ENCODE peak calls at places on chromosomes 4 and X, in nine cellular contexts. N, O, A, D, X, Y, R, Q and F are unnamed samples.
A peak's percentile ranks its signal among the peaks of the same experiment; 100 is the strongest.

GRCh38 chrX:102067966-102068723 is 57.3 kb upstream of the TCEAL2 start:
- DNase-seq in N (peak; percentile 2), O (no peak), A (no peak), D (peak; percentile 74), X (no peak), Y (no peak), R (peak; percentile 41), Q (peak; percentile 52), F (peak; percentile 24)

GRCh38 chr4:140131663-140132229 is 22.2 kb downstream of the MAML3 start:
- DNase-seq in N (no peak), O (no peak), A (no peak), D (no peak), X (no peak), Y (no peak), R (no peak), Q (no peak), F (no peak)

GRCh38 chr4:53040459-53040815 is 178.3 kb downstream of the RASL11B start:
- DNase-seq in N (peak; percentile 61), O (no peak), A (no peak), D (peak; percentile 24), X (no peak), Y (no peak), R (no peak), Q (no peak), F (no peak)

GRCh38 chrX:29947225-29947624 is 268.1 kb upstream of the MAGEB2 start:
- DNase-seq in N (no peak), O (no peak), A (no peak), D (no peak), X (no peak), Y (no peak), R (no peak), Q (no peak), F (no peak)

GRCh38 chrX:134478374-134478773 is 18.4 kb downstream of the HPRT1 start:
- DNase-seq in N (no peak), O (no peak), A (no peak), D (no peak), X (no peak), Y (no peak), R (no peak), Q (no peak), F (no peak)

GRCh38 chrX:129641941-129642340 is 12.8 kb downstream of the APLN start:
- DNase-seq in N (peak; percentile 29), O (no peak), A (no peak), D (no peak), X (no peak), Y (no peak), R (no peak), Q (no peak), F (peak; percentile 35)

GRCh38 chrX:106168107-106168506 is at the start of gene PWWP3B:
- DNase-seq in N (peak; percentile 45), O (no peak), A (peak; percentile 77), D (no peak), X (peak; percentile 61), Y (peak; percentile 64), R (no peak), Q (peak; percentile 66), F (peak; percentile 43)

GRCh38 chrX:143115466-143115865 is 89.7 kb downstream of the SPANXN4 start:
- DNase-seq in N (no peak), O (no peak), A (no peak), D (no peak), X (no peak), Y (no peak), R (no peak), Q (no peak), F (no peak)

GRCh38 chrX:97563531-97564133 is 679.9 kb downstream of the RPA4 start:
- DNase-seq in N (peak; percentile 72), O (no peak), A (peak; percentile 27), D (peak; percentile 80), X (peak; percentile 40), Y (no peak), R (peak; percentile 92), Q (no peak), F (peak; percentile 23)

GRCh38 chr4:73257242-73257994 is 1.2 kb downstream of the ANKRD17 start:
- DNase-seq in N (peak; percentile 92), O (peak; percentile 83), A (peak; percentile 71), D (peak; percentile 85), X (peak; percentile 78), Y (peak; percentile 67), R (peak; percentile 70), Q (peak; percentile 80), F (peak; percentile 92)

DNA sequence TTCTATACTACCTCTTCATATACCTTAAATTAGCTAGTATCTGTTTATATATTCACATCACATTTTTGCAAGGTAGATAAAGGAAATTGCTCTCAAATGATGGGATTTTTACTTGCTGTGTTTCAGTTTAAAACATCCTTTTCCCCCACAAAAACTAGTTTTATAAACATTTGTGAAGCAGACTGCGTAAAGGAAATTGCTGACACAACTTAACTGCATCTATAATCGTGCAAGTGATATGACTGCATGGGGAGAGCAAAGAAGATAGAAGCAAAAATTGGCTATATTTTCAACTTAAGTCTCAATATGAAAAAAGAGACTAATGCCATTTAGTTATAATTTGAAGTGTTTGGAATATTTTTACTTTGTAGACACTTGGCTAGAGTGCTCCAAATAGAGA is 385.2 kb downstream of the C4orf33 start:
- DNase-seq in N (no peak), O (no peak), A (no peak), D (no peak), X (no peak), Y (no peak), R (no peak), Q (no peak), F (no peak)
- H3K27ac ChIP-seq in N (no peak overlapping the region), O (no peak overlapping the region), A (no peak overlapping the region), D (no peak overlapping the region), X (no peak overlapping the region), Y (no peak overlapping the region), R (no peak overlapping the region), Q (no peak overlapping the region), F (no peak overlapping the region)

GRCh38 chrX:46209037-46209436 is 336.2 kb downstream of the ZNF674 start:
- DNase-seq in N (no peak), O (no peak), A (no peak), D (no peak), X (no peak), Y (no peak), R (no peak), Q (no peak), F (no peak)

GRCh38 chrX:46208225-46208854 is 336.9 kb downstream of the ZNF674 start:
- DNase-seq in N (no peak), O (no peak), A (no peak), D (no peak), X (no peak), Y (no peak), R (peak; percentile 74), Q (no peak), F (peak; percentile 14)

GRCh38 chrX:46211079-46211478 is 334.1 kb downstream of the ZNF674 start:
- DNase-seq in N (no peak), O (no peak), A (no peak), D (no peak), X (no peak), Y (no peak), R (no peak), Q (no peak), F (no peak)

GRCh38 chrX:46204721-46205422 is 340.3 kb downstream of the ZNF674 start:
- DNase-seq in N (no peak), O (no peak), A (no peak), D (no peak), X (no peak), Y (no peak), R (peak; percentile 6), Q (no peak), F (no peak)

DNA sequence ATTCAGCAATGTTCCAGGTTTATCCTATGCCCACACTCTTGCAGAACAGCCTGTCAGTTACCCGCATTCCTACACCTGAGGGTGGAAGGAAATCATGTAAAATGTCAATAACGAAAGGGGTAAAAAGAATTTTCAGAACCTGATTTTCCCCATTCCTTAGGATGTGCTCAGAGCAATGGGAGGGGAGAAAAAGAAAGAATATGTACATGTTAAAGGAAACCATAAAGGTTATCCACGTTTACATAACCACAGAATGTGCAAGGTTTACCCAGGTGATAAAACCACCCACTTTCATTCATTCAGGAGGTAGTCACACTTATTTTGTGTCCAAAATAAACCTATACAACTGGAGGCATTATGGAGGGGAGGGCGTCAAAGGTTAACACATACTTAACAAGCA is 335.5 kb downstream of the ZNF674 start:
- DNase-seq in N (no peak), O (no peak), A (no peak), D (no peak), X (no peak), Y (no peak), R (no peak), Q (no peak), F (no peak)
- H3K27ac ChIP-seq in N (no peak overlapping the region), O (no peak overlapping the region), A (no peak overlapping the region), D (no peak overlapping the region), X (no peak overlapping the region), Y (no peak overlapping the region), R (no peak overlapping the region), Q (no peak overlapping the region), F (no peak overlapping the region)

GRCh38 chr4:113997206-113997605 is 17.8 kb upstream of the ARSJ start:
- DNase-seq in N (no peak), O (no peak), A (no peak), D (no peak), X (no peak), Y (no peak), R (no peak), Q (no peak), F (no peak)

GRCh38 chr4:113998531-113998930 is 19.1 kb upstream of the ARSJ start:
- DNase-seq in N (no peak), O (no peak), A (no peak), D (no peak), X (no peak), Y (no peak), R (no peak), Q (no peak), F (no peak)

GRCh38 chr4:113990886-113991285 is 11.4 kb upstream of the ARSJ start:
- DNase-seq in N (no peak), O (no peak), A (no peak), D (no peak), X (no peak), Y (no peak), R (no peak), Q (no peak), F (no peak)

GRCh38 chr4:113998026-113998425 is 18.6 kb upstream of the ARSJ start:
- DNase-seq in N (no peak), O (no peak), A (no peak), D (no peak), X (no peak), Y (no peak), R (no peak), Q (no peak), F (no peak)

DNA sequence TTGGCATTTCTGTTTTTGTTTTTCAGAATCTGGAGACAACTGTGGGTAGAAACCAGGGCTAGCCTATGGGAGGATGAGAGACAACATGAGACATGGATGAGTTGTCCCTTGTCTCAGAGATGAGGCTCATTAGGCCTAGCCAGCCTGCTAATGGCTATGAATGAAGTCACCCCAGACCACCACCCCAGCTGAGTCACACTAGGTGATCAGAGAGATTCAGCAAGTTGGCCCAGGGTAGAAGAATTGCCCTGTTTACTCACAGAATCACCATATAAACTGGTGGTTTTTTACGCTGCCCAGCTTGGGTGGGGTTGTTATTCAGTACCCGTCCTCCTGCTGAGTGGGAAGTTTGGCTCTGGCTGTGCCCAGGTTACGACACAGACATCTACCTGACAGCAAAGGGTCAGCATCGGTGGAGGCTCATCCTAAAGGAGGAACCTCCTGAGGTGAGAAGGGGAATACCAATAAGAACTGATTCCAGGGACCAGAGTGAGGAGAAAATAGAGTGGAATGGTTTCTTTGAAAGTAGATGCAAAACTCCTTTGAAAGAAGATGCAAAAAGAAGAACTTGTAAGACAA is 17.2 kb upstream of the ARSJ start:
- DNase-seq in N (no peak), O (no peak), A (no peak), D (no peak), X (no peak), Y (no peak), R (no peak), Q (peak; percentile 71), F (no peak)
- H3K27ac ChIP-seq in N (no peak overlapping the region), O (no peak overlapping the region), A (no peak overlapping the region), D (no peak overlapping the region), X (no peak overlapping the region), Y (no peak overlapping the region), R (no peak overlapping the region), Q (no peak overlapping the region), F (no peak overlapping the region)

GRCh38 chrX:20361890-20362262 is 95.2 kb upstream of the RPS6KA3 start:
- DNase-seq in N (peak; percentile 79), O (no peak), A (no peak), D (no peak), X (no peak), Y (no peak), R (no peak), Q (peak; percentile 52), F (peak; percentile 65)
- H3K27ac ChIP-seq in N (peak overlapping the region; percentile 93), O (no peak overlapping the region), A (no peak overlapping the region), D (no peak overlapping the region), X (peak overlapping the region; percentile 61), Y (peak overlapping the region; percentile 66), R (no peak overlapping the region), Q (no peak overlapping the region), F (peak overlapping the region; percentile 57)